ENCODE peak calls at places on chromosomes 4 and X, in four cellular contexts. G, V, I and Z are unnamed samples.

GRCh38 chr4:25022741-25023140 is 8.0 kb downstream of the LGI2 start:
- DNase-seq in V (no peak), I (no peak), G (no peak), Z (no peak)

GRCh38 chr4:47852121-47852520 is 14.3 kb upstream of the CORIN start:
- DNase-seq in V (no peak), G (peak), I (no peak), Z (no peak)

GRCh38 chrX:41045960-41046567 is 39.2 kb upstream of the USP9X start:
- DNase-seq in G (peak), V (no peak), I (no peak), Z (no peak)

GRCh38 chrX:71828086-71828485 is 64.9 kb downstream of the CXorf49B start:
- DNase-seq in G (no peak), V (no peak), I (no peak), Z (no peak)

GRCh38 chr4:6308890-6309643 is 39.4 kb downstream of the WFS1 start:
- DNase-seq in G (peak), I (peak), V (no peak), Z (no peak)

GRCh38 chr4:66693694-66694093 is 851.6 kb downstream of the CENPC start:
- DNase-seq in I (no peak), G (no peak), V (no peak), Z (no peak)

GRCh38 chrX:74437530-74437929 is 16.2 kb downstream of the SLC16A2 start:
- DNase-seq in V (no peak), I (no peak), G (no peak), Z (no peak)

GRCh38 chr4:86670739-86671138 is 76.6 kb downstream of the PTPN13 start:
- DNase-seq in G (no peak), I (no peak), V (no peak), Z (peak)

GRCh38 chrX:41452972-41453371 is 5.8 kb downstream of the NYX start:
- DNase-seq in I (no peak), V (no peak), G (no peak), Z (no peak)

GRCh38 chr4:56698329-56698728 is 17.2 kb upstream of the HOPX start:
- DNase-seq in G (no peak), I (no peak), V (no peak), Z (no peak)

GRCh38 chr4:24166501-24166900 is 276.7 kb upstream of the PPARGC1A start:
- DNase-seq in V (no peak), I (no peak), G (no peak), Z (no peak)

GRCh38 chrX:40107291-40108083 is 9.7 kb upstream of the BCOR start:
- DNase-seq in I (peak), V (no peak), G (peak), Z (peak)

GRCh38 chr4:7999695-8000094 is 60.0 kb upstream of the AFAP1 start:
- DNase-seq in G (no peak), V (no peak), I (no peak), Z (no peak)

GRCh38 chr4:40311811-40312346 is 23.3 kb upstream of the CHRNA9 start:
- DNase-seq in V (no peak), G (no peak), I (no peak), Z (no peak)

GRCh38 chr4:17895481-17895880 is 84.7 kb downstream of the NCAPG start:
- DNase-seq in G (no peak), V (no peak), I (no peak), Z (no peak)

GRCh38 chr4:182089326-182089725 is 153.9 kb upstream of the TENM3 start:
- DNase-seq in V (no peak), I (no peak), G (no peak), Z (no peak)

GRCh38 chr4:79403356-79403755 is 4.7 kb downstream of the GK2 start:
- DNase-seq in V (no peak), I (no peak), G (no peak), Z (no peak)

GRCh38 chrX:46628406-46629371 is 55.1 kb downstream of the CHST7 start:
- DNase-seq in V (no peak), G (peak), I (no peak), Z (no peak)

GRCh38 chrX:145825896-145826295 is 8.3 kb downstream of the SLITRK2 start:
- DNase-seq in I (no peak), G (peak), V (no peak), Z (no peak)

GRCh38 chrX:106889468-106889867 is 13.7 kb downstream of the RIPPLY1 start:
- DNase-seq in G (no peak), V (no peak), I (no peak), Z (no peak)